ENCODE peak calls at places on chromosomes 11 and 22, in four cellular contexts. One of them, this sample, is unnamed.

GRCh38 chr22:21573293-21573734 is 5.8 kb downstream of the UBE2L3 start:
- DNase-seq in GM12878: no peak
- DNase-seq in K562: no peak
- DNase-seq in GM12891: no peak
- DNase-seq in this sample: no peak

GRCh38 chr11:66686100-66686785 is 8.6 kb upstream of the RBM4B start:
- DNase-seq in K562: no peak
- DNase-seq in GM12878: no peak
- DNase-seq in GM12891: no peak
- DNase-seq in this sample: no peak

GRCh38 chr11:12640926-12641849 is 33.0 kb upstream of the TEAD1 start:
- DNase-seq in GM12891: peak; percentile 48
- DNase-seq in GM12878: no peak
- DNase-seq in K562: no peak
- DNase-seq in this sample: no peak

GRCh38 chr11:103110406-103110805 is 1.2 kb downstream of the DYNC2H1 start:
- DNase-seq in GM12891: no peak
- DNase-seq in GM12878: no peak
- DNase-seq in K562: no peak
- DNase-seq in this sample: no peak

GRCh38 chr22:48867891-48868290 is 959.8 kb downstream of the BRD1 start:
- DNase-seq in GM12878: no peak
- DNase-seq in GM12891: no peak
- DNase-seq in K562: no peak
- DNase-seq in this sample: no peak

GRCh38 chr11:1227551-1228182 is 4.8 kb downstream of the MUC5B start:
- DNase-seq in K562: no peak
- DNase-seq in GM12891: no peak
- DNase-seq in GM12878: no peak
- DNase-seq in this sample: no peak

GRCh38 chr11:96045622-96046456 is 121.9 kb upstream of the MTMR2 start:
- DNase-seq in GM12891: no peak
- DNase-seq in GM12878: no peak
- DNase-seq in K562: no peak
- DNase-seq in this sample: no peak

GRCh38 chr22:43039800-43040199 is 24.9 kb upstream of the PACSIN2 start:
- DNase-seq in GM12891: no peak
- DNase-seq in GM12878: no peak
- DNase-seq in K562: no peak
- DNase-seq in this sample: no peak

GRCh38 chr11:134071306-134071705 is 2.4 kb downstream of the JAM3 start:
- DNase-seq in K562: no peak
- DNase-seq in GM12878: no peak
- DNase-seq in GM12891: no peak
- DNase-seq in this sample: no peak

GRCh38 chr11:107468596-107468995 is 11.0 kb upstream of the CWF19L2 start:
- DNase-seq in GM12891: no peak
- DNase-seq in K562: peak; percentile 30
- DNase-seq in GM12878: no peak
- DNase-seq in this sample: peak; percentile 14

GRCh38 chr22:19290400-19291217 is 910 bp downstream of the CLTCL1 start:
- DNase-seq in GM12878: no peak
- DNase-seq in GM12891: no peak
- DNase-seq in K562: peak; percentile 66
- DNase-seq in this sample: no peak

GRCh38 chr11:109728056-109728455 is 306.1 kb downstream of the C11orf87 start:
- DNase-seq in K562: no peak
- DNase-seq in GM12878: no peak
- DNase-seq in GM12891: no peak
- DNase-seq in this sample: no peak

GRCh38 chr11:1453611-1454386 is 32.8 kb downstream of the MOB2 start:
- DNase-seq in K562: peak; percentile 73
- DNase-seq in GM12891: peak; percentile 86
- DNase-seq in GM12878: peak; percentile 2
- DNase-seq in this sample: peak; percentile 21

DNA sequence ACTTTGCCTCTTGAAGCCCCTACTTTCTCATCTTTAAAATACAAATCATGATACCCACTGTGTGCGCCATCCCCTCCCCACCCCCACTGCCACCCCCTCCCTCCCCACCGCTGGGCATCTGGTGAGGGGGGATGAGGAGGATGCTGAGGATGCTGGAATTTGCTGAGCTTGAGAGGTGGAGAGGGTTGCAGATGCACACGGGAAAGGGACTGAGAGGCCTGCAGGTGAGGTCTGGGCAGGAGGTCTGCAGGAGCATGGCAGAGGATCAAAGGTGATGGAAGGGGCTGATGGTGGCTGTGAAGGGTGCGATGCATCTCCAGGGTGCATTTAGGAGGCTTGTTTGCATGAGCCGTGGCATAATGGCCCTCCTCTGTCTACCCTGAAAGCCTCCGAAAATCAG is 7.6 kb upstream of the TBC1D22A start:
- DNase-seq in K562: no peak
- DNase-seq in GM12891: no peak
- DNase-seq in GM12878: no peak
- DNase-seq in this sample: no peak
- TF ChIP-seq SPI1 in K562: no peak
- TF ChIP-seq SPI1 in GM12891: no peak
- TF ChIP-seq SPI1 in GM12878: no peak
- TF ChIP-seq SPI1 in this sample: no peak

GRCh38 chr11:123216249-123216648 is 21.2 kb upstream of the CLMP start:
- DNase-seq in GM12878: no peak
- DNase-seq in K562: no peak
- DNase-seq in GM12891: no peak
- DNase-seq in this sample: no peak

GRCh38 chr11:123217897-123218296 is 22.8 kb upstream of the CLMP start:
- DNase-seq in GM12878: no peak
- DNase-seq in GM12891: no peak
- DNase-seq in K562: no peak
- DNase-seq in this sample: no peak

GRCh38 chr11:123219066-123219697 is 24.1 kb upstream of the CLMP start:
- DNase-seq in GM12878: no peak
- DNase-seq in GM12891: no peak
- DNase-seq in K562: no peak
- DNase-seq in this sample: no peak

GRCh38 chr11:123221074-123221473 is 26.0 kb upstream of the CLMP start:
- DNase-seq in K562: no peak
- DNase-seq in GM12878: no peak
- DNase-seq in GM12891: no peak
- DNase-seq in this sample: no peak

DNA sequence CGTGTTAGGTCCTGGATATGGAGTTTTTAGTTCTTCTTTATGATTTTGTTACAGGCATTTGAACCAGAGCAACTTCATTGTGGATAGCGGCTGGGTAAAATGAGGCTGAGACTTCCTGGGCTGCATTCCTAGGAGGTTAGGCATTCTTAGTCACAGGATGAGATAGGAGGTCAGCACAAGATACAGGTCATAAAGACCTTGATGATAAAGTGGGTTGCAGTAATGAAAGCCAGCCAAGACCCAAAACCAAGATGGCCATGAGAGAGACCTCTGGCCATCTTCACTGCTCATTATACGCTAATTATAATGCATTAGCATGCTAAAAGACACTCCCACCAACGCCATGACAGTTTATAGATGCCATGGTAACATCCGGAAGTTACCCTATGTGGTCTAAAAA is 23.4 kb upstream of the CLMP start:
- DNase-seq in K562: no peak
- DNase-seq in GM12878: no peak
- DNase-seq in GM12891: no peak
- DNase-seq in this sample: no peak
- TF ChIP-seq POLR2AphosphoS5 in K562: no peak
- TF ChIP-seq POLR2AphosphoS5 in GM12878: no peak
- TF ChIP-seq POLR2AphosphoS5 in GM12891: no peak
- TF ChIP-seq POLR2AphosphoS5 in this sample: no peak

DNA sequence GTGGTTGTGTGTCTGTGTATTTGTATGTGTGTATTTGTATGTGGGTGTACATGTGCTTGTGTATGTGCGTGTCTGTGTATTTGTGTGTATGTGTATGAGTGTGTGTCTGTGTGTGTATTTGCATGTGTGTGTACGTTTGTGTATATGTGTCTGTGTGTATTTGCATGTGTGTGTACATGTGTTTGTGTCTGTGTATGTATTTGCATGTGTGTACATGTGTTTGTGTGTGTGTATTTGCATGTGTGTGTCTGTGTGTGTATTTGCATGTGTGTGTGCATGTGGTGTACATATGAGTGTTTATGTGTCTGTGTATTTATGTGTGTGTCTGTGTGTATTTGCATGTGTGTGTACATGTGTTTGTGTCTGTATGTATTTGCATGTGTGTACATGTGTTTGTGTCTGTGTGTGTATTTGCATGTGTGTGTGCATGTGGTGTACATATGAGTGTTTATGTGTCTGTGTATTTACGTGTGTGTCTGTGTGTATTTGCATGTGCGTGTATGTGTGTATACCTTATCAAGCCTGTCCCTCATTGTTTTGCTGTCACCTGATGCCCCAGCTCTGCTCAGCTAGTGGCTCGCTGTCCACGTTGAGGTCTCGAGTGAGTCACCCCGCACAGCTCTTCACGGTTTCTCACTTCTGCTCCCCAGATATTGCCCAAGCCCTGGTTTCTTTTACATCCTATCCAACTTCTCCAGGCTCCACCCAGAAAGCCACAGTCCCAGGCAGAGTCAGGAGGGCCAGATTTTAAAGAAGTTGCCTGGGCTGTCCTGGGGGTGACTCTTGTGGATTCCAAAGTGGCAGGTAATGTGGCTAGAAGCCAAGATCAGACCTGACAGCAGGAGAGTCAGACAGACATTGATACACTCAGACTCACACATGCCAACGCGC is 15.1 kb downstream of the MB start:
- DNase-seq in GM12878: no peak
- DNase-seq in K562: no peak
- DNase-seq in GM12891: no peak
- DNase-seq in this sample: peak; percentile 83
- TF ChIP-seq SPI1 in GM12878: no peak
- TF ChIP-seq SPI1 in K562: no peak
- TF ChIP-seq SPI1 in GM12891: no peak
- TF ChIP-seq SPI1 in this sample: peak; percentile 45

GRCh38 chr11:36345535-36346141 is 49.5 kb downstream of the PRR5L start:
- DNase-seq in GM12878: no peak
- DNase-seq in K562: no peak
- DNase-seq in GM12891: no peak
- DNase-seq in this sample: no peak

GRCh38 chr11:36343436-36343835 is 47.3 kb downstream of the PRR5L start:
- DNase-seq in GM12878: no peak
- DNase-seq in K562: no peak
- DNase-seq in GM12891: no peak
- DNase-seq in this sample: no peak

GRCh38 chr11:36347384-36347906 is 51.4 kb downstream of the PRR5L start:
- DNase-seq in GM12878: no peak
- DNase-seq in K562: no peak
- DNase-seq in GM12891: no peak
- DNase-seq in this sample: no peak

GRCh38 chr11:36346562-36347383 is 50.7 kb downstream of the PRR5L start:
- DNase-seq in GM12891: no peak
- DNase-seq in K562: no peak
- DNase-seq in GM12878: no peak
- DNase-seq in this sample: no peak

GRCh38 chr11:36345084-36345511 is 49.0 kb downstream of the PRR5L start:
- DNase-seq in K562: no peak
- DNase-seq in GM12891: no peak
- DNase-seq in GM12878: no peak
- DNase-seq in this sample: no peak
- TF ChIP-seq POLR2AphosphoS5 in K562: no peak
- TF ChIP-seq POLR2AphosphoS5 in GM12891: no peak
- TF ChIP-seq POLR2AphosphoS5 in GM12878: no peak
- TF ChIP-seq POLR2AphosphoS5 in this sample: no peak